ENCODE peak calls at places on chromosomes 2 and 18, in five cellular contexts. One of them, this sample, is unnamed.

GRCh38 chr2:59691518-59692190 is 861.8 kb downstream of the BCL11A start:
- DNase-seq in right cardiac atrium: no peak
- DNase-seq in MM.1S: no peak
- DNase-seq in cardiac muscle cell: no peak
- DNase-seq in esophagus squamous epithelium: no peak
- DNase-seq in this sample: no peak

GRCh38 chr18:13547347-13547746 is 179.0 kb downstream of the FAM210A start:
- DNase-seq in right cardiac atrium: no peak
- DNase-seq in MM.1S: no peak
- DNase-seq in cardiac muscle cell: no peak
- DNase-seq in esophagus squamous epithelium: no peak
- DNase-seq in this sample: no peak

GRCh38 chr2:191249131-191249813 is 4.1 kb downstream of the MYO1B start:
- DNase-seq in right cardiac atrium: no peak
- DNase-seq in MM.1S: no peak
- DNase-seq in cardiac muscle cell: no peak
- DNase-seq in esophagus squamous epithelium: no peak
- DNase-seq in this sample: no peak

GRCh38 chr2:45774688-45775244 is 123.3 kb downstream of the PRKCE start:
- DNase-seq in right cardiac atrium: no peak
- DNase-seq in MM.1S: no peak
- DNase-seq in cardiac muscle cell: no peak
- DNase-seq in esophagus squamous epithelium: no peak
- DNase-seq in this sample: no peak

GRCh38 chr2:201482543-201482942 is 31.0 kb downstream of the STRADB start:
- DNase-seq in right cardiac atrium: no peak
- DNase-seq in MM.1S: no peak
- DNase-seq in cardiac muscle cell: no peak
- DNase-seq in esophagus squamous epithelium: no peak
- DNase-seq in this sample: no peak

GRCh38 chr2:197107291-197108269 is 181.1 kb upstream of the PGAP1 start:
- DNase-seq in right cardiac atrium: no peak
- DNase-seq in MM.1S: no peak
- DNase-seq in cardiac muscle cell: no peak
- DNase-seq in esophagus squamous epithelium: no peak
- DNase-seq in this sample: peak

GRCh38 chr2:128628206-128628605 is 309.5 kb upstream of the HS6ST1 start:
- DNase-seq in right cardiac atrium: no peak
- DNase-seq in MM.1S: no peak
- DNase-seq in cardiac muscle cell: no peak
- DNase-seq in esophagus squamous epithelium: no peak
- DNase-seq in this sample: no peak

GRCh38 chr2:237264480-237265219 is 149.3 kb downstream of the COL6A3 start:
- DNase-seq in right cardiac atrium: no peak
- DNase-seq in MM.1S: no peak
- DNase-seq in cardiac muscle cell: no peak
- DNase-seq in esophagus squamous epithelium: no peak
- DNase-seq in this sample: no peak

GRCh38 chr2:240962371-240963064 is 35.9 kb upstream of the SNED1 start:
- DNase-seq in right cardiac atrium: peak
- DNase-seq in MM.1S: no peak
- DNase-seq in cardiac muscle cell: no peak
- DNase-seq in esophagus squamous epithelium: no peak
- DNase-seq in this sample: peak

GRCh38 chr2:155708052-155708451 is 624.5 kb downstream of the NR4A2 start:
- DNase-seq in right cardiac atrium: no peak
- DNase-seq in MM.1S: no peak
- DNase-seq in cardiac muscle cell: no peak
- DNase-seq in esophagus squamous epithelium: no peak
- DNase-seq in this sample: no peak

GRCh38 chr2:191691898-191692297 is 14.0 kb downstream of the NABP1 start:
- DNase-seq in right cardiac atrium: no peak
- DNase-seq in MM.1S: no peak
- DNase-seq in cardiac muscle cell: no peak
- DNase-seq in esophagus squamous epithelium: no peak
- DNase-seq in this sample: no peak

GRCh38 chr2:108270768-108271506 is 17.8 kb upstream of the SULT1C2 start:
- DNase-seq in right cardiac atrium: no peak
- DNase-seq in MM.1S: no peak
- DNase-seq in cardiac muscle cell: no peak
- DNase-seq in esophagus squamous epithelium: no peak
- DNase-seq in this sample: no peak

GRCh38 chr2:220887271-220887870 is 684.7 kb downstream of the EPHA4 start:
- DNase-seq in right cardiac atrium: no peak
- DNase-seq in MM.1S: no peak
- DNase-seq in cardiac muscle cell: no peak
- DNase-seq in esophagus squamous epithelium: no peak
- DNase-seq in this sample: no peak

GRCh38 chr2:220887880-220888279 is 684.2 kb downstream of the EPHA4 start:
- DNase-seq in right cardiac atrium: no peak
- DNase-seq in MM.1S: no peak
- DNase-seq in cardiac muscle cell: no peak
- DNase-seq in esophagus squamous epithelium: no peak
- DNase-seq in this sample: no peak

GRCh38 chr2:31060397-31060796 is 77.8 kb downstream of the GALNT14 start:
- DNase-seq in right cardiac atrium: no peak
- DNase-seq in MM.1S: no peak
- DNase-seq in cardiac muscle cell: no peak
- DNase-seq in esophagus squamous epithelium: no peak
- DNase-seq in this sample: no peak

GRCh38 chr2:25215232-25215631 is 46.9 kb upstream of the POMC start:
- DNase-seq in right cardiac atrium: no peak
- DNase-seq in MM.1S: no peak
- DNase-seq in cardiac muscle cell: no peak
- DNase-seq in esophagus squamous epithelium: no peak
- DNase-seq in this sample: no peak

GRCh38 chr2:25220198-25220712 is 51.9 kb upstream of the POMC start:
- DNase-seq in right cardiac atrium: no peak
- DNase-seq in MM.1S: no peak
- DNase-seq in cardiac muscle cell: no peak
- DNase-seq in esophagus squamous epithelium: no peak
- DNase-seq in this sample: no peak

GRCh38 chr2:25219621-25220020 is 51.2 kb upstream of the POMC start:
- DNase-seq in right cardiac atrium: no peak
- DNase-seq in MM.1S: no peak
- DNase-seq in cardiac muscle cell: no peak
- DNase-seq in esophagus squamous epithelium: no peak
- DNase-seq in this sample: no peak

GRCh38 chr2:25215948-25216679 is 47.7 kb upstream of the POMC start:
- DNase-seq in right cardiac atrium: peak
- DNase-seq in MM.1S: no peak
- DNase-seq in cardiac muscle cell: peak
- DNase-seq in esophagus squamous epithelium: peak
- DNase-seq in this sample: peak

GRCh38 chr2:25218134-25218533 is 49.8 kb upstream of the POMC start:
- DNase-seq in right cardiac atrium: no peak
- DNase-seq in MM.1S: no peak
- DNase-seq in cardiac muscle cell: no peak
- DNase-seq in esophagus squamous epithelium: no peak
- DNase-seq in this sample: no peak
- H3K4me3 ChIP-seq in right cardiac atrium: no peak
- H3K4me3 ChIP-seq in MM.1S: no peak
- H3K4me3 ChIP-seq in cardiac muscle cell: no peak
- H3K4me3 ChIP-seq in esophagus squamous epithelium: no peak
- H3K4me3 ChIP-seq in this sample: no peak

GRCh38 chr2:88597168-88597567 is 30.1 kb downstream of the EIF2AK3 start:
- DNase-seq in right cardiac atrium: no peak
- DNase-seq in MM.1S: no peak
- DNase-seq in cardiac muscle cell: no peak
- DNase-seq in esophagus squamous epithelium: no peak
- DNase-seq in this sample: no peak

GRCh38 chr2:88585969-88586368 is 41.3 kb downstream of the EIF2AK3 start:
- DNase-seq in right cardiac atrium: no peak
- DNase-seq in MM.1S: no peak
- DNase-seq in cardiac muscle cell: no peak
- DNase-seq in esophagus squamous epithelium: no peak
- DNase-seq in this sample: no peak

GRCh38 chr2:88590998-88591613 is 36.2 kb downstream of the EIF2AK3 start:
- DNase-seq in right cardiac atrium: no peak
- DNase-seq in MM.1S: peak
- DNase-seq in cardiac muscle cell: peak
- DNase-seq in esophagus squamous epithelium: no peak
- DNase-seq in this sample: peak

GRCh38 chr2:88596141-88596830 is 31.0 kb downstream of the EIF2AK3 start:
- DNase-seq in right cardiac atrium: no peak
- DNase-seq in MM.1S: no peak
- DNase-seq in cardiac muscle cell: no peak
- DNase-seq in esophagus squamous epithelium: no peak
- DNase-seq in this sample: no peak

DNA sequence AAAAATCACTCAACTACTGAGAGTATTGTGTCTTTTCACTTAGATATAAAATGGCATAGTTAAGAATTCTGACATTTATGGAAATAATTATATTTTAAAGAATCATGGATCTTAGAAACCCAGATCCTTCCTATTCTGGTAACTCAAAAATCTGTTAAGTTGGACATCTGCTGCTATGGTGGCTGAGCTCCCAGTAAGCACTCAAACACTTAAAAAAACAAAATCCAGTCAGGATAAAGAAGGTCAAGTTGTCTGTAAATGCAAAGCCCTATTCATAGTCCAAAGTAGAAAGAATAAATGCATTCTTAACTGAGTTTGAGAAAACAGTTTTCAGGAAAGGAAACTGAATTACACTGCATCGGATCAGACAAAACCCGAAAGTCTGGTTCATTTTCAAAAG is 35.6 kb downstream of the EIF2AK3 start:
- DNase-seq in right cardiac atrium: no peak
- DNase-seq in MM.1S: no peak
- DNase-seq in cardiac muscle cell: no peak
- DNase-seq in esophagus squamous epithelium: no peak
- DNase-seq in this sample: no peak
- H3K27ac ChIP-seq in right cardiac atrium: no peak
- H3K27ac ChIP-seq in MM.1S: peak
- H3K27ac ChIP-seq in cardiac muscle cell: peak
- H3K27ac ChIP-seq in esophagus squamous epithelium: no peak
- H3K27ac ChIP-seq in this sample: peak

GRCh38 chr18:48743046-48743445 is 204.2 kb downstream of the CTIF start:
- DNase-seq in right cardiac atrium: peak
- DNase-seq in MM.1S: no peak
- DNase-seq in cardiac muscle cell: peak
- DNase-seq in esophagus squamous epithelium: peak
- DNase-seq in this sample: peak
- H3K4me3 ChIP-seq in right cardiac atrium: no peak
- H3K4me3 ChIP-seq in MM.1S: no peak
- H3K4me3 ChIP-seq in cardiac muscle cell: no peak
- H3K4me3 ChIP-seq in esophagus squamous epithelium: no peak
- H3K4me3 ChIP-seq in this sample: no peak

GRCh38 chr2:101109451-101110140 is 41.6 kb downstream of the TBC1D8 start:
- DNase-seq in right cardiac atrium: peak
- DNase-seq in MM.1S: no peak
- DNase-seq in cardiac muscle cell: peak
- DNase-seq in esophagus squamous epithelium: no peak
- DNase-seq in this sample: peak
- H3K27ac ChIP-seq in right cardiac atrium: peak
- H3K27ac ChIP-seq in MM.1S: no peak
- H3K27ac ChIP-seq in cardiac muscle cell: peak
- H3K27ac ChIP-seq in esophagus squamous epithelium: peak
- H3K27ac ChIP-seq in this sample: peak

GRCh38 chr2:72144746-72145657 is 2.7 kb downstream of the CYP26B1 start:
- DNase-seq in right cardiac atrium: peak
- DNase-seq in MM.1S: peak
- DNase-seq in cardiac muscle cell: peak
- DNase-seq in esophagus squamous epithelium: no peak
- DNase-seq in this sample: peak
- H3K4me3 ChIP-seq in right cardiac atrium: peak
- H3K4me3 ChIP-seq in MM.1S: peak
- H3K4me3 ChIP-seq in cardiac muscle cell: peak
- H3K4me3 ChIP-seq in esophagus squamous epithelium: peak
- H3K4me3 ChIP-seq in this sample: peak

GRCh38 chr2:15640291-15640711 is 48.6 kb downstream of the DDX1 start:
- DNase-seq in right cardiac atrium: no peak
- DNase-seq in MM.1S: no peak
- DNase-seq in cardiac muscle cell: no peak
- DNase-seq in esophagus squamous epithelium: no peak
- DNase-seq in this sample: no peak

GRCh38 chr2:15639323-15640251 is 47.9 kb downstream of the DDX1 start:
- DNase-seq in right cardiac atrium: no peak
- DNase-seq in MM.1S: no peak
- DNase-seq in cardiac muscle cell: no peak
- DNase-seq in esophagus squamous epithelium: no peak
- DNase-seq in this sample: no peak

GRCh38 chr2:15642334-15643208 is 50.9 kb downstream of the DDX1 start:
- DNase-seq in right cardiac atrium: no peak
- DNase-seq in MM.1S: no peak
- DNase-seq in cardiac muscle cell: no peak
- DNase-seq in esophagus squamous epithelium: no peak
- DNase-seq in this sample: no peak

GRCh38 chr2:15641530-15641982 is 49.9 kb downstream of the DDX1 start:
- DNase-seq in right cardiac atrium: no peak
- DNase-seq in MM.1S: no peak
- DNase-seq in cardiac muscle cell: no peak
- DNase-seq in esophagus squamous epithelium: no peak
- DNase-seq in this sample: no peak

GRCh38 chr2:15640784-15641183 is 49.1 kb downstream of the DDX1 start:
- DNase-seq in right cardiac atrium: no peak
- DNase-seq in MM.1S: no peak
- DNase-seq in cardiac muscle cell: no peak
- DNase-seq in esophagus squamous epithelium: no peak
- DNase-seq in this sample: no peak
- H3K27ac ChIP-seq in right cardiac atrium: no peak
- H3K27ac ChIP-seq in MM.1S: no peak
- H3K27ac ChIP-seq in cardiac muscle cell: no peak
- H3K27ac ChIP-seq in esophagus squamous epithelium: no peak
- H3K27ac ChIP-seq in this sample: no peak

DNA sequence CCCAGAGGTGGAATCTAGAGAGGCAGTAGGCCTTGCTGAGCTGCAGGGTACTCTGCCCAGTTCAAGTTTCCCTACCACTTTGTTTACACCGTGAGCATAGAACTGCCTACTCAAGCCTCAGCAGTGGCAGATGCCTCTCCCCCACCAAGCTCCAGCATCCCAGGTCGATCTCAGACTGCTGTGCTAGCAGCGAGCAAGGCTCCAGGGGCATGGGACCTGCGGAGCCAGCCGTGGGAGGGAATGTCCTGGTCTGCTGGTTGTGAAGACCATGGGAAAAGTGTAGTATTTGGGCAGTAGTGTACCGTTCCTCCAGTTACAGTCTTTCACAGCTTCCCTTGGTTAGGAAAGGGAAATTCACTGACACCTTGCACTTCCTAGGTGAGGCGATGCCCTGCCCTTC is 50.6 kb upstream of the FSIP2 start:
- DNase-seq in right cardiac atrium: no peak
- DNase-seq in MM.1S: no peak
- DNase-seq in cardiac muscle cell: no peak
- DNase-seq in esophagus squamous epithelium: no peak
- DNase-seq in this sample: no peak
- H3K4me3 ChIP-seq in right cardiac atrium: no peak
- H3K4me3 ChIP-seq in MM.1S: no peak
- H3K4me3 ChIP-seq in cardiac muscle cell: no peak
- H3K4me3 ChIP-seq in esophagus squamous epithelium: no peak
- H3K4me3 ChIP-seq in this sample: no peak

This sample was measured in heart left ventricle.